ENCODE peak calls at places on chromosomes 11 and 22, in four cellular contexts. H, T, O and Y are unnamed samples.

GRCh38 chr11:62556872-62557631 is 10.4 kb upstream of the AHNAK start:
- DNase-seq in H (no peak), T (no peak), O (no peak), Y (no peak)

GRCh38 chr22:31185056-31185455 is 25.1 kb downstream of the RNF185 start:
- DNase-seq in H (no peak), T (no peak), O (no peak), Y (no peak)

GRCh38 chr11:27296406-27296994 is 66.5 kb downstream of the CCDC34 start:
- DNase-seq in H (no peak), T (no peak), O (peak), Y (no peak)

GRCh38 chr22:49009359-49010063 is 818.2 kb downstream of the BRD1 start:
- DNase-seq in H (no peak), T (no peak), O (no peak), Y (no peak)

GRCh38 chr22:31882971-31883370 is 61.4 kb upstream of the YWHAH start:
- DNase-seq in H (no peak), T (no peak), O (no peak), Y (no peak)

GRCh38 chr22:37263966-37264887 is 18.1 kb upstream of the CYTH4 start:
- DNase-seq in H (no peak), T (no peak), O (no peak), Y (no peak)

GRCh38 chr11:74004694-74005615 is 3.9 kb downstream of the UCP3 start:
- DNase-seq in H (peak), T (peak), O (no peak), Y (no peak)

GRCh38 chr22:46079861-46080821 is 70.2 kb upstream of the PPARA start:
- DNase-seq in H (no peak), T (peak), O (no peak), Y (no peak)

GRCh38 chr22:43884600-43885318 is 7.1 kb downstream of the PNPLA5 start:
- DNase-seq in H (peak), T (no peak), O (peak), Y (no peak)

GRCh38 chr11:45657496-45658260 is 7.7 kb downstream of the CHST1 start:
- DNase-seq in H (no peak), T (no peak), O (no peak), Y (no peak)

GRCh38 chr22:45879552-45879949 is 97.4 kb downstream of the WNT7B start:
- DNase-seq in H (no peak), T (peak), O (no peak), Y (no peak)

GRCh38 chr11:21893468-21893867 is 299.4 kb upstream of the ANO5 start:
- DNase-seq in H (no peak), T (no peak), O (no peak), Y (no peak)

GRCh38 chr11:97893612-97894011 is 1127.1 kb upstream of the CNTN5 start:
- DNase-seq in H (no peak), T (no peak), O (no peak), Y (no peak)

GRCh38 chr11:11620251-11620965 is 1.4 kb downstream of the GALNT18 start:
- DNase-seq in H (no peak), T (no peak), O (peak), Y (no peak)

GRCh38 chr11:29125621-29126020 is 891.2 kb downstream of the KCNA4 start:
- DNase-seq in H (no peak), T (no peak), O (no peak), Y (no peak)

GRCh38 chr11:78132475-78132874 is 7.0 kb downstream of the ALG8 start:
- DNase-seq in H (no peak), T (no peak), O (no peak), Y (no peak)

GRCh38 chr11:127627629-127628462 is 627.3 kb upstream of the KIRREL3 start:
- DNase-seq in H (no peak), T (no peak), O (no peak), Y (peak)

GRCh38 chr11:27317751-27318150 is 45.3 kb downstream of the CCDC34 start:
- DNase-seq in H (no peak), T (no peak), O (no peak), Y (no peak)

GRCh38 chr11:18265949-18266348 is at the start of gene SAA1:
- DNase-seq in H (no peak), T (no peak), O (no peak), Y (no peak)